ENCODE peak calls at places on chromosome 7, in five cellular contexts. H, B, P, V and A are unnamed samples.

GRCh38 chr7:23544913-23545354 is 13.2 kb upstream of the TRA2A start:
- DNase-seq in B (peak; percentile 44), P (no peak), H (no peak), V (peak; percentile 43), A (no peak)

GRCh38 chr7:150428671-150429451 is 21.6 kb upstream of the GIMAP8 start:
- DNase-seq in B (peak; percentile 92), P (peak; percentile 42), V (no peak), H (peak; percentile 72), A (no peak)

GRCh38 chr7:91872069-91872468 is 8.4 kb downstream of the MTERF1 start:
- DNase-seq in V (no peak), P (no peak), H (no peak), B (no peak), A (no peak)

GRCh38 chr7:6346581-6346980 is 74.2 kb upstream of the CYTH3 start:
- DNase-seq in V (no peak), P (no peak), H (no peak), B (no peak), A (no peak)

GRCh38 chr7:39816462-39817065 is 133.5 kb upstream of the CDK13 start:
- DNase-seq in H (no peak), P (no peak), B (no peak), V (no peak), A (no peak)

GRCh38 chr7:34091330-34091917 is 186.1 kb downstream of the BMPER start:
- DNase-seq in B (peak; percentile 69), P (no peak), H (peak; percentile 31), V (peak; percentile 38), A (no peak)

GRCh38 chr7:156147771-156148504 is 335.7 kb upstream of the SHH start:
- DNase-seq in V (no peak), B (no peak), P (no peak), H (no peak), A (no peak)

GRCh38 chr7:5647816-5648215 is 133.6 kb downstream of the RNF216 start:
- DNase-seq in V (no peak), H (no peak), P (no peak), B (no peak), A (no peak)

GRCh38 chr7:133976140-133976539 is 151.0 kb upstream of the LRGUK start:
- DNase-seq in P (no peak), V (no peak), H (no peak), B (no peak), A (no peak)
- H3K27ac ChIP-seq in P (no peak overlapping the region), V (no peak overlapping the region), H (no peak overlapping the region), B (no peak overlapping the region), A (no peak overlapping the region)

GRCh38 chr7:43628431-43628830 is 45.5 kb downstream of the STK17A start:
- DNase-seq in H (no peak), V (no peak), P (no peak), B (no peak), A (no peak)
- H3K4me1 ChIP-seq in H (no peaks in the 10 kb centered on the region), V (peaks cover 6% of the 10 kb centered on the region), P (no peaks in the 10 kb centered on the region), B (peaks cover 2% of the 10 kb centered on the region), A (no peaks in the 10 kb centered on the region)

DNA sequence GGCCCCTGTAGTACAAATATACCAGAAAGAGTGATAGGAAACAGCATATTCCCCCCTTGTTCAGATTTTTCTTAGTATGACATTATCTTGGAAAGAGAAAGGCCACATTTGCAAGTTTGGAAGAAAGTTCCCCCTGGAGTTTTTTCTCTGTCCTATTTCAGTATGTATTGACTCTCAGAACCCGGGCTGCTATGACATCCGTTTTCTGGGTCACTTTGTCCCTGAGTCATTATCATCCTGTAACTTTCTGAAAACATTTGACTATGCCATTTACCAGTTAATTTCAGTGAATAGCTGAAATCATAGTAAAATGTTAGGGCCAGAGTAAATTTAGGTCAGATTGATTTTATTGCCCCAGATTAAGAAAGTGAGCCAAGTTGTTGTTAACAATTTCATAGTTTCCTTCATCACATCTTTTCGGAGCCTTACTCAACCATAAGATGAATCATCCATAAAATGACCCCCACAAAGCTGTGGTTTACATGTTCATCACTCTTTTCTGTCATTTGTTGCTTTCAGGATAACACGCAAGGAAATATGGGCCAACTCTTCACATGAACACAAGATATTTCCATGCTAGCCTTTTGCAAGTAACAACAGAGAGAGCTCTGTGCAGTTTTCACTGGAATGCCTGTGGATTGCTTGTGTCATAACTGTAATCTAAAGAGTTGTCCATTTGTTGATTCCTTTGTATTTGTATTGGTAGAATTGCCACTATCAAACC is 3.8 kb upstream of the MACC1 start:
- DNase-seq in B (peak; percentile 97), P (no peak), V (no peak), H (no peak), A (no peak)
- H3K27ac ChIP-seq in B (peak overlapping the region; percentile 61), P (peak overlapping the region; percentile 85), V (peak overlapping the region; percentile 90), H (peak overlapping the region; percentile 82), A (peak overlapping the region; percentile 2)

DNA sequence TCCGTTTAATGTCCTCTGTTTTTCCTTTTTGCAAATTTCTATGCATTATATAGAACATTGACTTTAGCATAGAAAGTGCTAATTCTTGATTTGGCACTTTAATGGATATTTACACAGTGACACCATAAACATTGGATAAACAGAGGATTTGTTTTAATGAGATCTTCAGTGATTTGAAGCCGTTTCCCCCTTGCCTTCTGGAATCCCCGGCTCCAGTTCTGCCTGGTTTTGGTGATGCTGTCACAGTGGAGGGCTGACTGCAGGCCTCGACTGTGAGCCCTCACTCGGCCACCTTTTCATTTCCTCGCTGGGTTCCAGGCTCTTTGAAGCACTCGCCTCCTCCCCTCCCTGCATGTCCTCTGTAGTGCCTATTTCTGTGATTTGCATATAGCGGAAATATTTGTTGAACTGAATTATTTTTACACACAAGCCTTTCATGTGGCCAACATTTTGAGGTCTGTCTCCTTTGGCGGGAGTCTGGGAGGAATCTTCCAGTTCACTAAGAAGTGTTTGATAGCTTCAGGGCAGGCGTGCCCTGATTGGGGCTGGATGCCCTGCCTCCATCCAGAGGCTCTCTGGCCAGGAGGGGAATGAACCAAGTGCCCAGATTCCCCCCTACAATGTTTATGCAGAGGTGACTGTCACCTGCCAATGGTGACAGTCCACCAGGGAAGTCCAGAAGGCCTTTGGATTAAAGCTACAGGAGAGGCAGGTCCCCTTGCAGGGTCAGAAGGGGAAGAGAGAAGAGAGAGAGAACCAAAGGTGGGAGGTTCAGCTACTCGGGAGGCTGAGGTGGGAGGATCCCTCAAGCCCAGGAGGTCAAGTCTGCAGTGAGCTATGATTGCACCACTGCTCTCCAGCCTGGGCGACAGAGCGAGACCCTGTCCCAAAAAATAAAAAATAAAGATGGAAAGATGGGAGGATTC is 67.5 kb downstream of the CUX1 start:
- DNase-seq in V (no peak), H (no peak), P (no peak), B (no peak), A (no peak)
- H3K4me1 ChIP-seq in V (peaks cover 58% of the 10 kb centered on the region), H (peaks cover 28% of the 10 kb centered on the region), P (peaks cover 21% of the 10 kb centered on the region), B (peaks cover 25% of the 10 kb centered on the region), A (peaks cover 59% of the 10 kb centered on the region)

GRCh38 chr7:148799893-148800545 is 84.1 kb downstream of the EZH2 start:
- DNase-seq in P (no peak), B (no peak), V (no peak), H (no peak), A (no peak)
- H3K27ac ChIP-seq in P (no peak overlapping the region), B (no peak overlapping the region), V (no peak overlapping the region), H (no peak overlapping the region), A (no peak overlapping the region)

DNA sequence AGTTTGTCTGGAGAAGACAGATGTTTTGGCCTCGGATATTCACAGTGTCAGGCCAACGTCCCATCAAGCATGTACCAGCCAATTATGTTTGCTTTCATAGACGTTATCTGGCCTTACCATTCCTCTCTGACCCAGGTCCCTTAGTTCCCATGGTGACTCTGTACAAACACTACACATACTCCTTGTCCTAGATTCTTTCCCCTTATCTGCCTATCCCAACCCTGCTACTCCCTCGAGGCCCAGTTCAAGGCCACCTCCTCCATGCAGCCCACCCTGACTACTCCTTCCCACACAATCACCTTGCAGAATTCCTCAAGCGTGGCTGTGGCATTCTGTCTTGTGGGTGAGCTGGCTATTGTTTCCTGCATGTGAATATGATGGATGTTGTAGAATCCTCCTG is 155.2 kb downstream of the PRKAG2 start:
- DNase-seq in V (no peak), H (no peak), P (no peak), B (no peak), A (no peak)
- H3K4me1 ChIP-seq in V (no peaks in the 10 kb centered on the region), H (no peaks in the 10 kb centered on the region), P (peaks cover 4% of the 10 kb centered on the region), B (peaks cover 3% of the 10 kb centered on the region), A (peaks cover 43% of the 10 kb centered on the region)

GRCh38 chr7:227940-228339 is 35.6 kb downstream of the FAM20C start:
- DNase-seq in B (no peak), V (no peak), H (no peak), P (no peak), A (no peak)
- H3K27ac ChIP-seq in B (peak overlapping the region; percentile 97), V (no peak overlapping the region), H (peak overlapping the region; percentile 66), P (no peak overlapping the region), A (peak overlapping the region; percentile 75)

GRCh38 chr7:143388051-143388450 is 6.9 kb downstream of the ZYX start:
- DNase-seq in B (no peak), V (no peak), H (no peak), P (no peak), A (no peak)
- H3K4me1 ChIP-seq in B (peaks cover 60% of the 10 kb centered on the region), V (peaks cover 69% of the 10 kb centered on the region), H (peaks cover 6% of the 10 kb centered on the region), P (peaks cover 11% of the 10 kb centered on the region), A (peaks cover 89% of the 10 kb centered on the region)